ENCODE peak calls at places on chromosome 9, in five cellular contexts. Z is stimulated activated effector memory CD8-positive, alpha-beta T cell treated with anti-CD3 and anti-CD28 coated beads, Interleukin-12 subunit alpha, Interleukin-12 subunit beta, amount 100 ng/mL, for 72 hours; L is A172; W is NCI-H1417 treated with DMSO at 0.1 percent for 48 hours; N is mucosa of descending colon. P is an unnamed sample.

GRCh38 chr9:137811283-137811870 is 66.2 kb upstream of the CACNA1B start:
- DNase-seq in Z (no peak), L (no peak), W (no peak), N (peak), P (no peak)

GRCh38 chr9:110157812-110158629 is 49.9 kb downstream of the C9orf152 start:
- DNase-seq in Z (no peak), L (no peak), W (no peak), N (no peak), P (no peak)

GRCh38 chr9:136289651-136290507 is 14.0 kb downstream of the CCDC187 start:
- DNase-seq in Z (no peak), L (no peak), W (no peak), N (peak), P (no peak)

GRCh38 chr9:93681316-93682154 is 105.2 kb downstream of the PHF2 start:
- DNase-seq in Z (no peak), L (no peak), W (no peak), N (no peak), P (no peak)

GRCh38 chr9:86767373-86767772 is 179.9 kb downstream of the GAS1 start:
- DNase-seq in Z (no peak), L (peak), W (no peak), N (no peak), P (no peak)

GRCh38 chr9:97853056-97853843 is at the start of gene FOXE1:
- DNase-seq in Z (no peak), L (no peak), W (no peak), N (no peak), P (no peak)

GRCh38 chr9:111559000-111559610 is 34.1 kb downstream of the ZNF483 start:
- DNase-seq in Z (no peak), L (no peak), W (no peak), N (no peak), P (no peak)

GRCh38 chr9:73613092-73613701 is 461.5 kb downstream of the ANXA1 start:
- DNase-seq in Z (no peak), L (no peak), W (no peak), N (no peak), P (no peak)

GRCh38 chr9:109014267-109015025 is 1.1 kb upstream of the CTNNAL1 start:
- DNase-seq in Z (no peak), L (no peak), W (no peak), N (no peak), P (no peak)

GRCh38 chr9:29865764-29866313 is 2292.6 kb upstream of the C9orf72 start:
- DNase-seq in Z (no peak), L (no peak), W (no peak), N (no peak), P (no peak)